ENCODE peak calls at places on chromosome 2, in six cellular contexts. U is activated T-helper 9 cell treated with anti-CD3 and anti-CD28 coated beads, Interleukin-2, amount 50 U/mL, for 16 hours; J is effector memory CD8-positive, alpha-beta T cell; I is mammary epithelial cell; B is GM12892; Y is NCI-H345. T is an unnamed sample.

GRCh38 chr2:86000938-86001312 is 104.8 kb downstream of the POLR1A start:
- DNase-seq in U (no peak), J (no peak), I (no peak), B (no peak), Y (no peak), T (no peak)

GRCh38 chr2:230591850-230592249 is 120.8 kb upstream of the CAB39 start:
- DNase-seq in U (no peak), J (no peak), I (no peak), B (no peak), Y (no peak), T (no peak)

GRCh38 chr2:186771850-186772463 is 77.0 kb downstream of the ZSWIM2 start:
- DNase-seq in U (no peak), J (no peak), I (peak; percentile 62), B (no peak), Y (peak; percentile 82), T (no peak)

GRCh38 chr2:193549661-193550060 is 1354.9 kb upstream of the TMEFF2 start:
- DNase-seq in U (no peak), J (no peak), I (no peak), B (no peak), Y (no peak), T (no peak)

GRCh38 chr2:122868626-122869275 is 1113.3 kb downstream of the TSN start:
- DNase-seq in U (no peak), J (no peak), I (no peak), B (no peak), Y (no peak), T (no peak)

GRCh38 chr2:27857417-27858172 is 32.6 kb downstream of the RBKS start:
- DNase-seq in U (no peak), J (no peak), I (peak; percentile 77), B (no peak), Y (no peak), T (no peak)

GRCh38 chr2:58664523-58665155 is 423.5 kb upstream of the FANCL start:
- DNase-seq in U (no peak), J (no peak), I (no peak), B (no peak), Y (peak; percentile 19), T (no peak)

GRCh38 chr2:64731746-64732145 is 78.0 kb upstream of the SERTAD2 start:
- DNase-seq in U (no peak), J (no peak), I (no peak), B (no peak), Y (no peak), T (no peak)

GRCh38 chr2:63658176-63658968 is 69.6 kb downstream of the MDH1 start:
- DNase-seq in U (no peak), J (no peak), I (no peak), B (no peak), Y (no peak), T (no peak)

T was measured in HuH-7.